ENCODE peak calls at places on chromosomes 3 and 15, in six cellular contexts. D is Peyer's patch, I is tibial nerve, Y is glutamatergic neuron, S is suprapubic skin, J is endodermal cell. H is an unnamed sample.

GRCh38 chr3:157261000-157261399 is 101.1 kb upstream of the CCNL1 start:
- DNase-seq in S (no peak), D (no peak), Y (no peak), I (no peak), J (no peak), H (no peak)

GRCh38 chr3:60086811-60087210 is 1037.0 kb upstream of the CFAP20DC start:
- DNase-seq in S (no peak), Y (no peak), I (no peak), J (no peak), D (no peak), H (no peak)

GRCh38 chr15:71191296-71191695 is 76.0 kb downstream of the THSD4 start:
- DNase-seq in J (no peak), Y (no peak), I (no peak), S (no peak), D (no peak), H (no peak)

GRCh38 chr15:59247364-59247763 is 40.7 kb downstream of the LDHAL6B start:
- DNase-seq in S (no peak), I (no peak), J (peak; percentile 89), D (peak; percentile 87), Y (peak; percentile 47), H (no peak)

GRCh38 chr3:63364495-63364894 is 86.4 kb downstream of the SYNPR start:
- DNase-seq in J (no peak), S (no peak), I (no peak), D (no peak), Y (no peak), H (no peak)

GRCh38 chr3:151228291-151229125 is 25.5 kb upstream of the GPR171 start:
- DNase-seq in S (no peak), I (no peak), D (no peak), J (peak; percentile 52), Y (no peak), H (no peak)

GRCh38 chr15:70299931-70300858 is 202.5 kb upstream of the TLE3 start:
- DNase-seq in S (no peak), D (peak; percentile 90), I (no peak), J (peak; percentile 70), Y (no peak), H (peak; percentile 39)

GRCh38 chr3:99960123-99960878 is 142.6 kb downstream of the CMSS1 start:
- DNase-seq in Y (no peak), J (no peak), I (no peak), S (no peak), D (no peak), H (no peak)

GRCh38 chr3:126147147-126147931 is 33.0 kb downstream of the ALDH1L1 start:
- DNase-seq in D (no peak), J (peak; percentile 28), I (no peak), S (peak; percentile 44), Y (no peak), H (no peak)

GRCh38 chr15:32908921-32909320 is 191.1 kb downstream of the GREM1 start:
- DNase-seq in I (no peak), D (no peak), Y (no peak), J (no peak), S (no peak), H (no peak)

GRCh38 chr3:31412832-31413231 is 119.9 kb upstream of the STT3B start:
- DNase-seq in I (no peak), J (no peak), Y (no peak), S (no peak), D (no peak), H (no peak)

GRCh38 chr3:111926266-111926676 is 52.6 kb upstream of the ABHD10 start:
- DNase-seq in Y (no peak), J (no peak), S (no peak), I (no peak), D (no peak), H (no peak)

GRCh38 chr15:89531796-89532537 is 35.6 kb upstream of the RHCG start:
- DNase-seq in I (no peak), Y (no peak), J (no peak), S (no peak), D (no peak), H (no peak)

GRCh38 chr15:74517096-74517495 is 23.9 kb upstream of the ARID3B start:
- DNase-seq in Y (no peak), I (no peak), J (no peak), S (no peak), D (no peak), H (no peak)

GRCh38 chr3:149216195-149216869 is 5.3 kb downstream of the CP start:
- DNase-seq in J (no peak), Y (no peak), D (no peak), S (no peak), I (no peak), H (no peak)

GRCh38 chr3:161893972-161894371 is 397.4 kb downstream of the OTOL1 start:
- DNase-seq in D (no peak), S (no peak), Y (no peak), J (no peak), I (no peak), H (no peak)

GRCh38 chr3:58353722-58354553 is 21.2 kb downstream of the PXK start:
- DNase-seq in J (no peak), Y (no peak), S (no peak), I (no peak), D (peak; percentile 52), H (no peak)

GRCh38 chr15:38528279-38528678 is 36.3 kb downstream of the RASGRP1 start:
- DNase-seq in D (no peak), J (no peak), I (no peak), S (no peak), Y (no peak), H (no peak)

GRCh38 chr3:30282052-30282708 is 324.2 kb upstream of the TGFBR2 start:
- DNase-seq in S (no peak), Y (no peak), D (no peak), J (peak; percentile 77), I (no peak), H (no peak)

GRCh38 chr3:183161552-183162345 is 785 bp downstream of the LAMP3 start:
- DNase-seq in J (peak; percentile 88), Y (no peak), D (peak; percentile 61), I (no peak), S (no peak), H (peak; percentile 36)

GRCh38 chr3:72836923-72837322 is 11.3 kb downstream of the SHQ1 start:
- DNase-seq in Y (no peak), J (no peak), I (no peak), S (peak; percentile 72), D (no peak), H (no peak)

GRCh38 chr3:100522125-100522524 is 29.7 kb downstream of the TMEM45A start:
- DNase-seq in S (no peak), J (no peak), I (no peak), D (no peak), Y (no peak), H (no peak)

GRCh38 chr15:38647683-38648082 is 83.1 kb upstream of the RASGRP1 start:
- DNase-seq in Y (no peak), I (no peak), S (no peak), D (no peak), J (no peak), H (no peak)

GRCh38 chr3:161489390-161489789 is 7.2 kb upstream of the OTOL1 start:
- DNase-seq in I (no peak), D (no peak), S (no peak), J (no peak), Y (no peak), H (no peak)

GRCh38 chr15:84888639-84889038 is 4.2 kb downstream of the SLC28A1 start:
- DNase-seq in I (no peak), S (no peak), Y (peak; percentile 64), J (no peak), D (no peak), H (no peak)

GRCh38 chr3:127768346-127769008 is 53.8 kb downstream of the MGLL start:
- DNase-seq in D (no peak), S (no peak), J (no peak), I (no peak), Y (no peak), H (no peak)

GRCh38 chr15:74171965-74172541 is 1.5 kb upstream of the ISLR start:
- DNase-seq in D (peak; percentile 14), I (no peak), Y (no peak), J (no peak), S (no peak), H (no peak)

GRCh38 chr3:195760345-195760983 is 39.7 kb downstream of the MUC20 start:
- DNase-seq in J (peak; percentile 35), Y (no peak), S (peak; percentile 44), D (no peak), I (no peak), H (no peak)

GRCh38 chr15:38193496-38193895 is 59.1 kb upstream of the SPRED1 start:
- DNase-seq in J (no peak), S (no peak), D (no peak), Y (no peak), I (no peak), H (no peak)

GRCh38 chr3:98779936-98780335 is 16.8 kb downstream of the ST3GAL6 start:
- DNase-seq in D (no peak), I (no peak), J (no peak), Y (no peak), S (no peak), H (no peak)

GRCh38 chr15:38029741-38030140 is 95.3 kb downstream of the TMCO5A start:
- DNase-seq in J (no peak), S (no peak), D (no peak), I (no peak), Y (no peak), H (no peak)

GRCh38 chr15:63035977-63036376 is 6.6 kb upstream of the TPM1 start:
- DNase-seq in Y (no peak), J (no peak), I (no peak), D (no peak), S (no peak), H (no peak)
- TF ChIP-seq CTCF in Y (no peak), J (peak; percentile 52), I (no peak), D (no peak), S (no peak), H (no peak)

GRCh38 chr15:80323285-80323684 is 71.3 kb upstream of the CTXND1 start:
- DNase-seq in D (no peak), Y (no peak), S (no peak), J (no peak), I (no peak), H (no peak)
- TF ChIP-seq CTCF in D (no peak), Y (peak; percentile 38), S (no peak), J (peak; percentile 64), I (no peak), H (no peak)

GRCh38 chr3:84968701-84969235 is 10.0 kb downstream of the CADM2 start:
- DNase-seq in I (no peak), Y (no peak), S (no peak), D (no peak), J (no peak), H (no peak)

GRCh38 chr3:84977021-84977420 is 18.2 kb downstream of the CADM2 start:
- DNase-seq in Y (no peak), I (no peak), D (no peak), S (no peak), J (no peak), H (no peak)

GRCh38 chr3:84978833-84979232 is 20.0 kb downstream of the CADM2 start:
- DNase-seq in S (no peak), J (no peak), Y (no peak), D (no peak), I (no peak), H (no peak)

GRCh38 chr3:84980011-84980410 is 21.2 kb downstream of the CADM2 start:
- DNase-seq in Y (peak; percentile 31), D (no peak), J (no peak), I (no peak), S (no peak), H (no peak)

GRCh38 chr3:84974347-84974746 is 15.6 kb downstream of the CADM2 start:
- DNase-seq in Y (no peak), S (no peak), J (no peak), D (no peak), I (no peak), H (no peak)
- TF ChIP-seq CTCF in Y (no peak), S (no peak), J (peak; percentile 58), D (no peak), I (no peak), H (no peak)

GRCh38 chr3:4981688-4982494 is 2.7 kb downstream of the BHLHE40 start:
- DNase-seq in Y (no peak), D (no peak), I (no peak), J (no peak), S (no peak), H (no peak)
- TF ChIP-seq CTCF in Y (peak; percentile 52), D (peak; percentile 33), I (peak; percentile 9), J (peak; percentile 67), S (peak; percentile 35), H (no peak)

H was measured in activated B cell treated with CpG ODN at 0.5 μM for 24 hours.